ENCODE peak calls at places on chromosomes 7 and 10, in seven cellular contexts. I is right lobe of liver, C is uterus, T is cardiac muscle cell, M is heart left ventricle, G is right cardiac atrium, Y is RWPE1. F is an unnamed sample.

GRCh38 chr10:71342850-71343773 is 24.1 kb downstream of the SLC29A3 start:
- DNase-seq in G (no peak), T (no peak), I (no peak), C (no peak), M (no peak), Y (no peak), F (peak; percentile 31)

GRCh38 chr10:71433983-71434744 is 37.4 kb downstream of the CDH23 start:
- DNase-seq in Y (no peak), M (no peak), G (no peak), I (no peak), T (no peak), C (no peak), F (no peak)

GRCh38 chr7:954330-955238 is at the start of gene ADAP1:
- DNase-seq in G (peak; percentile 41), Y (peak; percentile 52), C (no peak), T (peak; percentile 77), I (peak; percentile 65), M (no peak), F (no peak)

GRCh38 chr7:102106625-102107024 is 180.0 kb upstream of the SH2B2 start:
- DNase-seq in I (no peak), C (peak; percentile 13), T (no peak), Y (no peak), M (no peak), G (no peak), F (no peak)

GRCh38 chr10:121244791-121245190 is 353.5 kb downstream of the FGFR2 start:
- DNase-seq in G (no peak), I (no peak), T (no peak), C (no peak), Y (no peak), M (no peak), F (no peak)

GRCh38 chr10:3486346-3487065 is 298.5 kb downstream of the KLF6 start:
- DNase-seq in C (no peak), M (no peak), G (no peak), I (peak; percentile 67), T (no peak), Y (peak; percentile 94), F (no peak)

GRCh38 chr10:116170815-116171250 is 102.2 kb downstream of the GFRA1 start:
- DNase-seq in I (no peak), Y (no peak), G (no peak), T (no peak), C (no peak), M (no peak), F (no peak)

GRCh38 chr7:25239888-25240287 is 11.6 kb upstream of the NPVF start:
- DNase-seq in T (no peak), G (no peak), Y (no peak), I (no peak), M (no peak), C (no peak), F (no peak)

GRCh38 chr7:29771081-29771832 is 35.1 kb upstream of the WIPF3 start:
- DNase-seq in G (no peak), I (no peak), Y (no peak), C (no peak), T (peak; percentile 70), M (no peak), F (no peak)

GRCh38 chr7:5892498-5892897 is 6.0 kb upstream of the CCZ1 start:
- DNase-seq in M (no peak), Y (no peak), T (no peak), I (no peak), C (no peak), G (no peak), F (no peak)

GRCh38 chr10:70498970-70499828 is 20.6 kb downstream of the PALD1 start:
- DNase-seq in C (no peak), Y (no peak), I (no peak), M (no peak), G (no peak), T (peak; percentile 57), F (no peak)

GRCh38 chr7:85619236-85619635 is 432.4 kb upstream of the SEMA3D start:
- DNase-seq in Y (no peak), M (no peak), G (no peak), T (no peak), I (no peak), C (no peak), F (no peak)

GRCh38 chr10:86287966-86288579 is 78.5 kb downstream of the GRID1 start:
- DNase-seq in G (no peak), M (no peak), T (no peak), Y (no peak), C (no peak), I (no peak), F (no peak)

GRCh38 chr7:107643938-107644703 is 16.5 kb upstream of the SLC26A4 start:
- DNase-seq in C (peak; percentile 52), I (no peak), M (no peak), Y (no peak), T (no peak), G (no peak), F (no peak)

GRCh38 chr7:30752979-30753378 is 1.0 kb downstream of the INMT start:
- DNase-seq in I (peak; percentile 73), C (peak; percentile 89), Y (no peak), G (peak; percentile 86), M (peak; percentile 90), T (no peak), F (peak; percentile 87)

GRCh38 chr10:11324761-11325321 is 286.6 kb downstream of the USP6NL start:
- DNase-seq in C (no peak), M (no peak), I (no peak), Y (no peak), T (no peak), G (no peak), F (no peak)

DNA sequence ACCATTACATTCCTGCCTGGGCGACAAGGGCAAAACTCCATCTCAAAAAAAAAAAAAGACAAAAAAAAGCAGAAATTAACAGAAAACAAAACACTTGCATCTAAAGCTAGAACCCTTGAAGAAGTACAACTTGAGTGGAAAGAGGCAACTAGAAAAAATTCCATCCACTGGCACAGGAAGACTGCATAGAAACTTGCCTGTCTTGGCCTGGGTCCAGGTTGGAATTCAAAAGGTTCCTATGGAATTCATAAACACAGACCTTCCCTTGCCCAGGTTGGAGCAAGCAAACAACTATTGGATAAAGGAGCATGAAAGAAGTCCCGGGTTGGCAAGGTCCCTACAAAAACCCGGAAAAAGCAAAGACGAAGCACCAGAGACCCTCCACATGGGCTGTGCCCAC is 69.8 kb downstream of the CCDC71L start:
- DNase-seq in Y (no peak), G (no peak), T (no peak), C (no peak), M (no peak), I (no peak), F (no peak)
- H3K27ac ChIP-seq in Y (no peak overlapping the region), G (no peak overlapping the region), T (no peak overlapping the region), C (no peak overlapping the region), M (no peak overlapping the region), I (no peak overlapping the region), F (no peak overlapping the region)

DNA sequence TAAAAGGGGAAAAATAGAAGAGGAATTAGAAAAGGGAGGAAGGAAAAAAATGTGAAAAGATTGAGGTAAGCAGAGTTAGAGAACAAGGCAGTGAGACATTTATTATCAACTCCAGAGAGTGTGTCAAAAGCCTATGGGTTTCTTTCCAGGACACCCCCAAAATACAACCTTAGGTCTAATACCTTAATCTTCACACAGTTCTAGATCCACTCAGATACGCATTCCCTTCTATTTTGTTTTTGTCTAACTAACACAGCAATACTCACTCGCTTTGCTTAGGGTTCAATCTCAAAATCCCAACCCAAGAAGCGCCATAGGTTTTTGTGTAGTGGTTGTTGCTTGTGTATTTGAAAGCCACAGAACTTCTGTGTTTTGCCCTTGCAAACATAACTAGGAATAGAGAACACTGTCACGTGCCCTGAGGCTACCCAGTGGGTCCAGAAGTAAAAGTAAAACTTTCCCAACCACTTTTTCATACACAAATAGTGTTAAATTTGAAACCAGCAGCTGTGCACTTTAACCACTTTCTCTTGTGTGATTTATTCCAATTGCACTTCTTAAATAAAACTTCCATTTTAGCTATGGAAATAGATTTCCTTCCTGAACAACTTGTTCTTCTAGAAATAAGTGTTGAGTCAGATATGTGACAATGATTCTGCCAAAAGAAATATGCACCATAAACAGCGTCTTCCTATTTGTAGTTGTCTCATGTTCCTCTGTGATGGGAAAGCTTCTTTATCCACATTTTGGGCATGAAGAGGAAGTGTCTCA is 414.7 kb upstream of the GHITM start:
- DNase-seq in G (no peak), M (no peak), C (no peak), Y (no peak), T (no peak), I (no peak), F (no peak)
- H3K27ac ChIP-seq in G (no peak overlapping the region), M (no peak overlapping the region), C (no peak overlapping the region), Y (no peak overlapping the region), T (no peak overlapping the region), I (no peak overlapping the region), F (no peak overlapping the region)

DNA sequence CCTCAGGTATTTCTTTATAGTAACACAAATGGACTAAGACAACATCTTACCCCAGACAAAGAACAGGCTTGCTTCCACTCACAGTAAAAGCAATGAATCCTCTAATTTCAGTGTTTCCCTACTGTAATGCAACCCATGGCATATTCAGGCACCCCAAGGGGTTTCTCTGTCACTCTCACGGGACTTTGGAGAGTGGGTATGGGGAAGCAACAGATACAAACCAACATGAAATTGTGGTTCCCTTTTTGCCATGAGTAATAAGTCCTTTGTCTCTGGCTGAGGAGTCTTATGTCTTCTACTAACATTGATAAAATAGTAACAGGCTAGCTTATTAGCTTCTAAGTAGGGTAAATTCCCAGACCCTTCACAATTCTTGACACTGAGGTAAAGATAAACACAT is 51.4 kb upstream of the AOAH start:
- DNase-seq in Y (no peak), I (no peak), G (no peak), M (no peak), T (no peak), C (no peak), F (no peak)
- H3K27ac ChIP-seq in Y (no peak overlapping the region), I (no peak overlapping the region), G (no peak overlapping the region), M (no peak overlapping the region), T (no peak overlapping the region), C (no peak overlapping the region), F (no peak overlapping the region)

GRCh38 chr7:22724861-22725260 is 2.1 kb upstream of the IL6 start:
- DNase-seq in M (no peak), G (no peak), T (no peak), I (no peak), C (no peak), Y (no peak), F (no peak)

GRCh38 chr7:22726849-22727792 is at the start of gene IL6:
- DNase-seq in C (peak; percentile 85), M (peak; percentile 87), T (peak; percentile 83), I (peak; percentile 65), G (peak; percentile 90), Y (peak; percentile 58), F (peak; percentile 43)

GRCh38 chr7:22728416-22729029 is 1.5 kb downstream of the IL6 start:
- DNase-seq in G (no peak), T (peak; percentile 62), M (no peak), I (no peak), C (no peak), Y (peak; percentile 55), F (no peak)

GRCh38 chr7:22725585-22725984 is 1.4 kb upstream of the IL6 start:
- DNase-seq in G (no peak), T (no peak), Y (no peak), I (no peak), C (no peak), M (no peak), F (no peak)

DNA sequence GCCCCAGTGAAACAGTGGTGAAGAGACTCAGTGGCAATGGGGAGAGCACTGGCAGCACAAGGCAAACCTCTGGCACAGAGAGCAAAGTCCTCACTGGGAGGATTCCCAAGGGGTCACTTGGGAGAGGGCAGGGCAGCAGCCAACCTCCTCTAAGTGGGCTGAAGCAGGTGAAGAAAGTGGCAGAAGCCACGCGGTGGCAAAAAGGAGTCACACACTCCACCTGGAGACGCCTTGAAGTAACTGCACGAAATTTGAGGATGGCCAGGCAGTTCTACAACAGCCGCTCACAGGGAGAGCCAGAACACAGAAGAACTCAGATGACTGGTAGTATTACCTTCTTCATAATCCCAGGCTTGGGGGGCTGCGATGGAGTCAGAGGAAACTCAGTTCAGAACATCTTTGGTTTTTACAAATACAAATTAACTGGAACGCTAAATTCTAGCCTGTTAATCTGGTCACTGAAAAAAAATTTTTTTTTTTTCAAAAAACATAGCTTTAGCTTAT is 603 bp upstream of the IL6 start:
- DNase-seq in C (peak; percentile 48), Y (peak; percentile 74), I (no peak), G (peak; percentile 47), T (peak; percentile 58), M (peak; percentile 31), F (no peak)
- H3K27ac ChIP-seq in C (peak overlapping the region; percentile 66), Y (peak overlapping the region; percentile 90), I (no peak overlapping the region), G (peak overlapping the region; percentile 11), T (no peak overlapping the region), M (peak overlapping the region; percentile 75), F (peak overlapping the region; percentile 81)

F was measured in tibial nerve.